ENCODE peak calls at places on chromosomes 4 and X, in six cellular contexts. One of them, this sample, is unnamed.

GRCh38 chr4:113837397-113837796 is 75.9 kb upstream of the CAMK2D start:
- DNase-seq in tibial nerve: no peak
- DNase-seq in stomach: no peak
- DNase-seq in ovary: no peak
- DNase-seq in esophagus muscularis mucosa: no peak
- DNase-seq in A549: peak
- DNase-seq in this sample: no peak

GRCh38 chr4:101269682-101270081 is 77.6 kb downstream of the PPP3CA start:
- DNase-seq in ovary: no peak
- DNase-seq in tibial nerve: no peak
- DNase-seq in esophagus muscularis mucosa: no peak
- DNase-seq in A549: no peak
- DNase-seq in stomach: no peak
- DNase-seq in this sample: no peak

GRCh38 chrX:46152756-46153155 is 392.5 kb downstream of the ZNF674 start:
- DNase-seq in tibial nerve: no peak
- DNase-seq in esophagus muscularis mucosa: no peak
- DNase-seq in ovary: no peak
- DNase-seq in stomach: no peak
- DNase-seq in A549: no peak
- DNase-seq in this sample: no peak

GRCh38 chr4:41202356-41202755 is 12.0 kb downstream of the APBB2 start:
- DNase-seq in ovary: no peak
- DNase-seq in A549: no peak
- DNase-seq in esophagus muscularis mucosa: no peak
- DNase-seq in tibial nerve: no peak
- DNase-seq in stomach: no peak
- DNase-seq in this sample: no peak

GRCh38 chr4:159410076-159410777 is 307.3 kb downstream of the RAPGEF2 start:
- DNase-seq in esophagus muscularis mucosa: no peak
- DNase-seq in stomach: no peak
- DNase-seq in A549: no peak
- DNase-seq in ovary: no peak
- DNase-seq in tibial nerve: no peak
- DNase-seq in this sample: no peak

GRCh38 chr4:101669138-101669831 is 121.2 kb upstream of the BANK1 start:
- DNase-seq in stomach: no peak
- DNase-seq in A549: no peak
- DNase-seq in tibial nerve: no peak
- DNase-seq in esophagus muscularis mucosa: no peak
- DNase-seq in ovary: no peak
- DNase-seq in this sample: no peak

GRCh38 chr4:126221262-126221661 is 906.5 kb downstream of the FAT4 start:
- DNase-seq in tibial nerve: no peak
- DNase-seq in esophagus muscularis mucosa: no peak
- DNase-seq in ovary: no peak
- DNase-seq in stomach: no peak
- DNase-seq in A549: no peak
- DNase-seq in this sample: no peak

GRCh38 chrX:44203791-44204190 is 139.7 kb downstream of the EFHC2 start:
- DNase-seq in esophagus muscularis mucosa: no peak
- DNase-seq in stomach: no peak
- DNase-seq in tibial nerve: no peak
- DNase-seq in ovary: no peak
- DNase-seq in A549: no peak
- DNase-seq in this sample: no peak

GRCh38 chr4:109864134-109864533 is 16.2 kb downstream of the LRIT3 start:
- DNase-seq in esophagus muscularis mucosa: no peak
- DNase-seq in ovary: no peak
- DNase-seq in stomach: no peak
- DNase-seq in A549: no peak
- DNase-seq in tibial nerve: no peak
- DNase-seq in this sample: no peak

GRCh38 chr4:151418385-151418784 is 9.4 kb downstream of the FHIP1A start:
- DNase-seq in esophagus muscularis mucosa: no peak
- DNase-seq in A549: no peak
- DNase-seq in stomach: no peak
- DNase-seq in ovary: no peak
- DNase-seq in tibial nerve: no peak
- DNase-seq in this sample: no peak

GRCh38 chrX:9644335-9644734 is 121.3 kb downstream of the GPR143 start:
- DNase-seq in stomach: no peak
- DNase-seq in esophagus muscularis mucosa: no peak
- DNase-seq in tibial nerve: no peak
- DNase-seq in ovary: peak
- DNase-seq in A549: no peak
- DNase-seq in this sample: no peak

GRCh38 chrX:105662248-105662647 is 160.1 kb upstream of the NRK start:
- DNase-seq in tibial nerve: no peak
- DNase-seq in ovary: no peak
- DNase-seq in esophagus muscularis mucosa: no peak
- DNase-seq in A549: no peak
- DNase-seq in stomach: no peak
- DNase-seq in this sample: no peak

GRCh38 chr4:55395529-55396304 is at the start of gene TMEM165:
- DNase-seq in A549: peak
- DNase-seq in tibial nerve: peak
- DNase-seq in stomach: peak
- DNase-seq in ovary: peak
- DNase-seq in esophagus muscularis mucosa: peak
- DNase-seq in this sample: peak
- TF ChIP-seq EP300 in A549: no peak
- TF ChIP-seq EP300 in tibial nerve: peak
- TF ChIP-seq EP300 in stomach: no peak
- TF ChIP-seq EP300 in ovary: peak
- TF ChIP-seq EP300 in esophagus muscularis mucosa: no peak
- TF ChIP-seq EP300 in this sample: no peak

DNA sequence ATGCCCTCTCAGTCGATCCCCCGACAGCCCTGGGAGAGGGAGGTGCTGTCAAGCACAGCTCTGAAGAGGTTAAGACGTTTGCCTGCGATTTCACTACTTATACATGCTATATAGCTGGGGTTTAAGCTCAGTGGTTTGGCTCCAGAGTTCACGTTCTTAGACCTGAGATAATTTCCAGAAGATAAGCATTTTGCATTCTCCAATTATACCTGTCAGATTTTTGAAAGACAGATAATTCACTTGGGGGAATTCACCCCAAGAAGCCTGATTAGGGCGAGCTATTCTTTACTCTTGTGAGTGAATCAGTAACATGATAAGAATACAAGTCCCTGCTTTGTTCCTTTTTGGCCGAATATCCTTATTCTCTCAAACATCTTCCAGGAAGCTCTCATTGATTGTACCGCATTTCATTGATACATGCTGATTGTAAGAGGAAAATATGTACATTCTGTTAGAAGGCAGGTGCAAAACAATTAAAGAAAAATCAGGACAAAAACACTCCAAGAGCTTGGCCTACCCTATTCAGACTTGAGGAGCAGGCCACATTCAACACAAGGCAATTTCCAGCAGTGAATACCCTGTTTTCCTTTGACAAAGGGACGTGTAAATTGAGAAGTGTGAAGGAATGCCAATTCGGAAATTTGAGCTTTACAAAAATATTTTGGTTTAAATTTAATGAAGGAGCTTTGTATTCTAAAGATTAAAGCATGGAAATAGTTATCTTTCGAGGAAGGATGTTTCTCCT is 30.2 kb downstream of the TENM3 start:
- DNase-seq in ovary: no peak
- DNase-seq in A549: no peak
- DNase-seq in esophagus muscularis mucosa: peak
- DNase-seq in stomach: no peak
- DNase-seq in tibial nerve: no peak
- DNase-seq in this sample: no peak
- H3K27ac ChIP-seq in ovary: no peak
- H3K27ac ChIP-seq in A549: no peak
- H3K27ac ChIP-seq in esophagus muscularis mucosa: no peak
- H3K27ac ChIP-seq in stomach: no peak
- H3K27ac ChIP-seq in tibial nerve: no peak
- H3K27ac ChIP-seq in this sample: no peak

GRCh38 chr4:6546681-6547447 is 28.1 kb upstream of the MAN2B2 start:
- DNase-seq in esophagus muscularis mucosa: no peak
- DNase-seq in tibial nerve: no peak
- DNase-seq in stomach: peak
- DNase-seq in A549: peak
- DNase-seq in ovary: no peak
- DNase-seq in this sample: no peak

GRCh38 chr4:6549890-6550620 is 24.9 kb upstream of the MAN2B2 start:
- DNase-seq in tibial nerve: no peak
- DNase-seq in ovary: no peak
- DNase-seq in stomach: no peak
- DNase-seq in A549: no peak
- DNase-seq in esophagus muscularis mucosa: no peak
- DNase-seq in this sample: no peak

GRCh38 chr4:6549445-6549844 is 25.5 kb upstream of the MAN2B2 start:
- DNase-seq in stomach: no peak
- DNase-seq in tibial nerve: no peak
- DNase-seq in esophagus muscularis mucosa: no peak
- DNase-seq in A549: no peak
- DNase-seq in ovary: no peak
- DNase-seq in this sample: no peak

GRCh38 chr4:6548882-6549230 is 26.1 kb upstream of the MAN2B2 start:
- DNase-seq in stomach: no peak
- DNase-seq in ovary: no peak
- DNase-seq in A549: no peak
- DNase-seq in tibial nerve: no peak
- DNase-seq in esophagus muscularis mucosa: no peak
- DNase-seq in this sample: no peak

GRCh38 chr4:6548201-6548881 is 26.6 kb upstream of the MAN2B2 start:
- DNase-seq in ovary: no peak
- DNase-seq in tibial nerve: no peak
- DNase-seq in stomach: no peak
- DNase-seq in esophagus muscularis mucosa: no peak
- DNase-seq in A549: peak
- DNase-seq in this sample: no peak
- TF ChIP-seq CTCF in ovary: no peak
- TF ChIP-seq CTCF in tibial nerve: no peak
- TF ChIP-seq CTCF in stomach: no peak
- TF ChIP-seq CTCF in esophagus muscularis mucosa: no peak
- TF ChIP-seq CTCF in A549: no peak
- TF ChIP-seq CTCF in this sample: no peak

GRCh38 chrX:108558217-108558616 is 118.6 kb downstream of the COL4A5 start:
- DNase-seq in esophagus muscularis mucosa: no peak
- DNase-seq in stomach: no peak
- DNase-seq in tibial nerve: no peak
- DNase-seq in A549: no peak
- DNase-seq in ovary: no peak
- DNase-seq in this sample: no peak
- TF ChIP-seq EP300 in esophagus muscularis mucosa: no peak
- TF ChIP-seq EP300 in stomach: no peak
- TF ChIP-seq EP300 in tibial nerve: no peak
- TF ChIP-seq EP300 in A549: no peak
- TF ChIP-seq EP300 in ovary: no peak
- TF ChIP-seq EP300 in this sample: no peak

DNA sequence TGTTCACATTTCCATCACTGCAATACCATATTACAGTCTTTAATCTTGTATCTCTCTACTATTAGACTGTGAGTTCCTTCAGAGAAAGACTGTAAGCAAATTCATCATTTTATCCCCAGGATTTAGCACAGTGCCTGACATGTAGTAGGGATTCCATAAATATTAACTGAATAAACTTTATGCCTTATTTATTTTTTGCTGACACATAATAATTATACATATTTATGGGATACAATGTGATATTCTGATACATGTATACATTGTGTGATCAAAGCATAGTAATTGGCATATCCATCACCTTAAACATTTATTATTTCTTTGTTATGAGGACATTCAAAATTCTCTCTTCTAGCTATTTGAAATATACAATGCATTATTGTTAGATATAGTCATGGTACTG is 3.7 kb downstream of the PPEF2 start:
- DNase-seq in esophagus muscularis mucosa: no peak
- DNase-seq in stomach: no peak
- DNase-seq in tibial nerve: no peak
- DNase-seq in A549: no peak
- DNase-seq in ovary: no peak
- DNase-seq in this sample: no peak
- H3K27ac ChIP-seq in esophagus muscularis mucosa: no peak
- H3K27ac ChIP-seq in stomach: no peak
- H3K27ac ChIP-seq in tibial nerve: no peak
- H3K27ac ChIP-seq in A549: no peak
- H3K27ac ChIP-seq in ovary: no peak
- H3K27ac ChIP-seq in this sample: no peak

GRCh38 chr4:138241281-138242075 is 671 bp downstream of the SLC7A11 start:
- DNase-seq in esophagus muscularis mucosa: no peak
- DNase-seq in ovary: no peak
- DNase-seq in A549: peak
- DNase-seq in stomach: no peak
- DNase-seq in tibial nerve: no peak
- DNase-seq in this sample: no peak

GRCh38 chr4:138243369-138243768 is 1.2 kb upstream of the SLC7A11 start:
- DNase-seq in stomach: no peak
- DNase-seq in ovary: no peak
- DNase-seq in esophagus muscularis mucosa: no peak
- DNase-seq in A549: no peak
- DNase-seq in tibial nerve: no peak
- DNase-seq in this sample: no peak

GRCh38 chr4:138239496-138239895 is 2.7 kb downstream of the SLC7A11 start:
- DNase-seq in tibial nerve: no peak
- DNase-seq in A549: no peak
- DNase-seq in stomach: no peak
- DNase-seq in esophagus muscularis mucosa: no peak
- DNase-seq in ovary: no peak
- DNase-seq in this sample: no peak

GRCh38 chr4:138242830-138243149 is 641 bp upstream of the SLC7A11 start:
- DNase-seq in ovary: no peak
- DNase-seq in esophagus muscularis mucosa: no peak
- DNase-seq in tibial nerve: no peak
- DNase-seq in A549: no peak
- DNase-seq in stomach: no peak
- DNase-seq in this sample: no peak

DNA sequence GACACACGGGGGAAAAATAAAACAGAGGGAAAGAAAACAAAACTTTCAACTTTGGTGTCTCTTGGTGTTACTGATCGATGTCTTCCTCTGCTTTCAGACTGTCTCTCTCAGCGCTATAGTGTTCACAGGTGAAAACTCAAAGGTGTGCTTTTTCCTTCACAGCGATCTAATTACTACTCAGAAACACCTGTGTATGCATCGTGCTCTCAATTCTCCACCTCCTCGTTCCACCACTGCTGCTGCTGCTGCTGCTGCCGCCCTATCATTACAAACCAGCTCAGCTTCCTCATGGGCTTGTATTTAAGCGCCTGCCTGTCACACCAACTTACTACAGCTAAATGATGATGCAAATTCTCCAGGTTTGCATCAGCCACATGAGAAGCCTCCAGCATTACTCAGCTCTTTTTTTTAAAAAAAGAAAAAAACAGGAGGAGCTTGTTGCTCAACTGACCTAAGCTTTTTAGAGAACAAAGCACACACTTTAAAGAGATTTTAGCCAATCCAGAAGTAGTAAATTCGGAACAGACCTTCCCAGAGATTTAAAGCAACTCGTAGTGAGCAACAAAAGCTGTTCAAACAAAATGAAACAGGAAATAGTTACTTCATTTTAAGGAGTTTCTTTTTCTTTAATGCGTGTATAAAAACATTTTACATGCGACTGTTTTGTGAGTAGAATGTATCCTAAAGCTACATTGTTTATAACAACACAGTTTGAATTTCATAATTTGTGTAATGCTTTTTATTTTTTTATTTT is at the start of gene SLC7A11:
- DNase-seq in stomach: peak
- DNase-seq in A549: peak
- DNase-seq in tibial nerve: no peak
- DNase-seq in ovary: peak
- DNase-seq in esophagus muscularis mucosa: no peak
- DNase-seq in this sample: no peak
- TF ChIP-seq CTCF in stomach: no peak
- TF ChIP-seq CTCF in A549: no peak
- TF ChIP-seq CTCF in tibial nerve: no peak
- TF ChIP-seq CTCF in ovary: no peak
- TF ChIP-seq CTCF in esophagus muscularis mucosa: no peak
- TF ChIP-seq CTCF in this sample: no peak